ENCODE peak calls at places on chromosome 4, in nine cellular contexts. One of them, this sample, is unnamed.

GRCh38 chr4:179625391-179625790 is 2183.2 kb upstream of the AGA start:
- DNase-seq in A549: no peak
- DNase-seq in type B pancreatic cell: no peak
- DNase-seq in choroid plexus epithelial cell: peak
- DNase-seq in GM13977: no peak
- DNase-seq in Calu3: no peak
- DNase-seq in IMR-90: peak
- DNase-seq in cardiac fibroblast: peak
- DNase-seq in activated B cell treated with CpG ODN at 0.5 μM for 24 hours: no peak
- DNase-seq in this sample: no peak

GRCh38 chr4:183435803-183436202 is 8.6 kb upstream of the CDKN2AIP start:
- DNase-seq in A549: no peak
- DNase-seq in type B pancreatic cell: peak
- DNase-seq in choroid plexus epithelial cell: no peak
- DNase-seq in GM13977: no peak
- DNase-seq in Calu3: no peak
- DNase-seq in IMR-90: no peak
- DNase-seq in cardiac fibroblast: no peak
- DNase-seq in activated B cell treated with CpG ODN at 0.5 μM for 24 hours: no peak
- DNase-seq in this sample: no peak

GRCh38 chr4:149056615-149057014 is 614.4 kb upstream of the NR3C2 start:
- DNase-seq in A549: no peak
- DNase-seq in type B pancreatic cell: no peak
- DNase-seq in choroid plexus epithelial cell: no peak
- DNase-seq in GM13977: no peak
- DNase-seq in Calu3: no peak
- DNase-seq in IMR-90: no peak
- DNase-seq in cardiac fibroblast: no peak
- DNase-seq in activated B cell treated with CpG ODN at 0.5 μM for 24 hours: no peak
- DNase-seq in this sample: no peak

GRCh38 chr4:113921089-113921842 is 58.2 kb downstream of the ARSJ start:
- DNase-seq in A549: no peak
- DNase-seq in type B pancreatic cell: no peak
- DNase-seq in choroid plexus epithelial cell: peak
- DNase-seq in GM13977: no peak
- DNase-seq in Calu3: no peak
- DNase-seq in IMR-90: peak
- DNase-seq in cardiac fibroblast: no peak
- DNase-seq in activated B cell treated with CpG ODN at 0.5 μM for 24 hours: no peak
- DNase-seq in this sample: no peak

GRCh38 chr4:44446801-44447562 is 1.6 kb downstream of the KCTD8 start:
- DNase-seq in A549: no peak
- DNase-seq in type B pancreatic cell: peak
- DNase-seq in choroid plexus epithelial cell: no peak
- DNase-seq in GM13977: peak
- DNase-seq in Calu3: no peak
- DNase-seq in IMR-90: no peak
- DNase-seq in cardiac fibroblast: peak
- DNase-seq in activated B cell treated with CpG ODN at 0.5 μM for 24 hours: no peak
- DNase-seq in this sample: no peak

GRCh38 chr4:125266901-125267601 is 47.7 kb upstream of the FAT4 start:
- DNase-seq in A549: peak
- DNase-seq in type B pancreatic cell: no peak
- DNase-seq in choroid plexus epithelial cell: peak
- DNase-seq in GM13977: no peak
- DNase-seq in Calu3: no peak
- DNase-seq in IMR-90: peak
- DNase-seq in cardiac fibroblast: peak
- DNase-seq in activated B cell treated with CpG ODN at 0.5 μM for 24 hours: no peak
- DNase-seq in this sample: no peak

GRCh38 chr4:187558391-187558790 is 437.2 kb upstream of the ZFP42 start:
- DNase-seq in A549: no peak
- DNase-seq in type B pancreatic cell: no peak
- DNase-seq in choroid plexus epithelial cell: no peak
- DNase-seq in GM13977: no peak
- DNase-seq in Calu3: no peak
- DNase-seq in IMR-90: peak
- DNase-seq in cardiac fibroblast: no peak
- DNase-seq in activated B cell treated with CpG ODN at 0.5 μM for 24 hours: no peak
- DNase-seq in this sample: no peak

GRCh38 chr4:10118355-10119004 is 1.9 kb upstream of the WDR1 start:
- DNase-seq in A549: no peak
- DNase-seq in type B pancreatic cell: no peak
- DNase-seq in choroid plexus epithelial cell: no peak
- DNase-seq in GM13977: peak
- DNase-seq in Calu3: no peak
- DNase-seq in IMR-90: no peak
- DNase-seq in cardiac fibroblast: no peak
- DNase-seq in activated B cell treated with CpG ODN at 0.5 μM for 24 hours: no peak
- DNase-seq in this sample: no peak

GRCh38 chr4:3041192-3042142 is 32.9 kb downstream of the HTT-AS start:
- DNase-seq in A549: no peak
- DNase-seq in type B pancreatic cell: no peak
- DNase-seq in choroid plexus epithelial cell: peak
- DNase-seq in GM13977: no peak
- DNase-seq in Calu3: peak
- DNase-seq in IMR-90: peak
- DNase-seq in cardiac fibroblast: peak
- DNase-seq in activated B cell treated with CpG ODN at 0.5 μM for 24 hours: peak
- DNase-seq in this sample: no peak

GRCh38 chr4:3040447-3041191 is 33.7 kb downstream of the HTT-AS start:
- DNase-seq in A549: no peak
- DNase-seq in type B pancreatic cell: no peak
- DNase-seq in choroid plexus epithelial cell: no peak
- DNase-seq in GM13977: peak
- DNase-seq in Calu3: no peak
- DNase-seq in IMR-90: no peak
- DNase-seq in cardiac fibroblast: no peak
- DNase-seq in activated B cell treated with CpG ODN at 0.5 μM for 24 hours: no peak
- DNase-seq in this sample: no peak

GRCh38 chr4:3043272-3044020 is 30.9 kb downstream of the HTT-AS start:
- DNase-seq in A549: no peak
- DNase-seq in type B pancreatic cell: no peak
- DNase-seq in choroid plexus epithelial cell: no peak
- DNase-seq in GM13977: no peak
- DNase-seq in Calu3: no peak
- DNase-seq in IMR-90: no peak
- DNase-seq in cardiac fibroblast: no peak
- DNase-seq in activated B cell treated with CpG ODN at 0.5 μM for 24 hours: no peak
- DNase-seq in this sample: no peak

GRCh38 chr4:3039706-3040366 is 34.5 kb downstream of the HTT-AS start:
- DNase-seq in A549: no peak
- DNase-seq in type B pancreatic cell: no peak
- DNase-seq in choroid plexus epithelial cell: no peak
- DNase-seq in GM13977: no peak
- DNase-seq in Calu3: no peak
- DNase-seq in IMR-90: no peak
- DNase-seq in cardiac fibroblast: no peak
- DNase-seq in activated B cell treated with CpG ODN at 0.5 μM for 24 hours: no peak
- DNase-seq in this sample: no peak

DNA sequence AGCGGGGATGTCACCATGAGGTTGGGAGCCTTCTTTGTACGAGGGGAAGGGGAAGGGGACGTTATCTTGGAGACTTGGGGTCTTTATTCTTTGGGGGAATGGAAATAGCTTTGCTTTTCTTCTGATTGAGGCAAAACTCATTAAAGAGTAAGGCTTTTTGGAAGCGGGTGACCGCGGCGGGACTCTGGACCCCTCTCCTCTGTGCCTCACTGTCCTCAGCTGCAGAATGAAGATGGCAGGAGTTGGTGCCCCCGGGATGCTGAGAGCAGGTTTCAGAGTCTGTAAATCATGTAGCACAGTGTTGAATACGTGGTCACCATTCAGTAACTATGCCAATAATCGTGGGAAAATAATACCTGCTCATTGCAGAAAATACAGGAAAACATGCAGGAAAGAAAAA is 32.1 kb downstream of the HTT-AS start:
- DNase-seq in A549: no peak
- DNase-seq in type B pancreatic cell: no peak
- DNase-seq in choroid plexus epithelial cell: no peak
- DNase-seq in GM13977: no peak
- DNase-seq in Calu3: no peak
- DNase-seq in IMR-90: no peak
- DNase-seq in cardiac fibroblast: no peak
- DNase-seq in activated B cell treated with CpG ODN at 0.5 μM for 24 hours: no peak
- DNase-seq in this sample: no peak
- TF ChIP-seq CTCF in A549: no peak
- TF ChIP-seq CTCF in type B pancreatic cell: no peak
- TF ChIP-seq CTCF in choroid plexus epithelial cell: no peak
- TF ChIP-seq CTCF in GM13977: no peak
- TF ChIP-seq CTCF in Calu3: no peak
- TF ChIP-seq CTCF in IMR-90: no peak
- TF ChIP-seq CTCF in cardiac fibroblast: no peak
- TF ChIP-seq CTCF in activated B cell treated with CpG ODN at 0.5 μM for 24 hours: no peak
- TF ChIP-seq CTCF in this sample: no peak

GRCh38 chr4:145045180-145045579 is 52.8 kb downstream of the ANAPC10 start:
- DNase-seq in A549: no peak
- DNase-seq in type B pancreatic cell: no peak
- DNase-seq in choroid plexus epithelial cell: no peak
- DNase-seq in GM13977: no peak
- DNase-seq in Calu3: no peak
- DNase-seq in IMR-90: no peak
- DNase-seq in cardiac fibroblast: no peak
- DNase-seq in activated B cell treated with CpG ODN at 0.5 μM for 24 hours: no peak
- DNase-seq in this sample: no peak

GRCh38 chr4:145044341-145044740 is 53.7 kb downstream of the ANAPC10 start:
- DNase-seq in A549: no peak
- DNase-seq in type B pancreatic cell: no peak
- DNase-seq in choroid plexus epithelial cell: peak
- DNase-seq in GM13977: no peak
- DNase-seq in Calu3: no peak
- DNase-seq in IMR-90: peak
- DNase-seq in cardiac fibroblast: no peak
- DNase-seq in activated B cell treated with CpG ODN at 0.5 μM for 24 hours: no peak
- DNase-seq in this sample: no peak

GRCh38 chr4:145047151-145047550 is 50.8 kb downstream of the ANAPC10 start:
- DNase-seq in A549: no peak
- DNase-seq in type B pancreatic cell: no peak
- DNase-seq in choroid plexus epithelial cell: peak
- DNase-seq in GM13977: no peak
- DNase-seq in Calu3: no peak
- DNase-seq in IMR-90: no peak
- DNase-seq in cardiac fibroblast: no peak
- DNase-seq in activated B cell treated with CpG ODN at 0.5 μM for 24 hours: no peak
- DNase-seq in this sample: no peak

GRCh38 chr4:145048817-145049216 is 49.2 kb downstream of the ANAPC10 start:
- DNase-seq in A549: no peak
- DNase-seq in type B pancreatic cell: no peak
- DNase-seq in choroid plexus epithelial cell: no peak
- DNase-seq in GM13977: no peak
- DNase-seq in Calu3: no peak
- DNase-seq in IMR-90: no peak
- DNase-seq in cardiac fibroblast: no peak
- DNase-seq in activated B cell treated with CpG ODN at 0.5 μM for 24 hours: no peak
- DNase-seq in this sample: no peak

DNA sequence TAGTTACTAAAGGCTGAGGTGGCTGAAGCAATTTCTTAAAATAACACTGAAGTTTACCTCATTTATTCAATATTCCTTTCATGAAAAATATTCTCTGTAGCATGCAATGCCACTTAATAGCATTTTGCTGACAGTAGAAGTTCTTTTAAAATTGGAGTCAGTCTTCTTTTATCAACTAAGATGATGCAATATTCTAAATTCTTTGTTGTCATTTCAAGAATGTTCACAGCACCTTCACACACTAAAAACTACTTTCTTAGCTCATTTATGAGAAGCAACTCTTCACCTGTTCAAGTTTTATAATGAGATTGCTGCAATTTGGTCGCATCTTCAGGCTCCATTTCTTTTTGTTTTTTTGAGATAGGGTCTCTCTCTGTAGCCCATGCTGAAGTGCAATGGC is 48.8 kb downstream of the ANAPC10 start:
- DNase-seq in A549: no peak
- DNase-seq in type B pancreatic cell: no peak
- DNase-seq in choroid plexus epithelial cell: no peak
- DNase-seq in GM13977: no peak
- DNase-seq in Calu3: no peak
- DNase-seq in IMR-90: no peak
- DNase-seq in cardiac fibroblast: no peak
- DNase-seq in activated B cell treated with CpG ODN at 0.5 μM for 24 hours: no peak
- DNase-seq in this sample: no peak
- TF ChIP-seq CTCF in A549: no peak
- TF ChIP-seq CTCF in type B pancreatic cell: no peak
- TF ChIP-seq CTCF in choroid plexus epithelial cell: no peak
- TF ChIP-seq CTCF in GM13977: no peak
- TF ChIP-seq CTCF in Calu3: no peak
- TF ChIP-seq CTCF in IMR-90: no peak
- TF ChIP-seq CTCF in cardiac fibroblast: no peak
- TF ChIP-seq CTCF in activated B cell treated with CpG ODN at 0.5 μM for 24 hours: no peak
- TF ChIP-seq CTCF in this sample: no peak

GRCh38 chr4:77040856-77041576 is 34.8 kb downstream of the CCNI start:
- DNase-seq in A549: no peak
- DNase-seq in type B pancreatic cell: no peak
- DNase-seq in choroid plexus epithelial cell: peak
- DNase-seq in GM13977: no peak
- DNase-seq in Calu3: no peak
- DNase-seq in IMR-90: peak
- DNase-seq in cardiac fibroblast: no peak
- DNase-seq in activated B cell treated with CpG ODN at 0.5 μM for 24 hours: no peak
- DNase-seq in this sample: no peak

GRCh38 chr4:77044458-77045124 is 31.2 kb downstream of the CCNI start:
- DNase-seq in A549: peak
- DNase-seq in type B pancreatic cell: no peak
- DNase-seq in choroid plexus epithelial cell: peak
- DNase-seq in GM13977: peak
- DNase-seq in Calu3: no peak
- DNase-seq in IMR-90: peak
- DNase-seq in cardiac fibroblast: peak
- DNase-seq in activated B cell treated with CpG ODN at 0.5 μM for 24 hours: no peak
- DNase-seq in this sample: no peak

GRCh38 chr4:77043507-77044131 is 32.2 kb downstream of the CCNI start:
- DNase-seq in A549: no peak
- DNase-seq in type B pancreatic cell: no peak
- DNase-seq in choroid plexus epithelial cell: peak
- DNase-seq in GM13977: no peak
- DNase-seq in Calu3: no peak
- DNase-seq in IMR-90: peak
- DNase-seq in cardiac fibroblast: peak
- DNase-seq in activated B cell treated with CpG ODN at 0.5 μM for 24 hours: no peak
- DNase-seq in this sample: no peak

GRCh38 chr4:77047037-77047436 is 28.8 kb downstream of the CCNI start:
- DNase-seq in A549: no peak
- DNase-seq in type B pancreatic cell: no peak
- DNase-seq in choroid plexus epithelial cell: peak
- DNase-seq in GM13977: no peak
- DNase-seq in Calu3: no peak
- DNase-seq in IMR-90: peak
- DNase-seq in cardiac fibroblast: peak
- DNase-seq in activated B cell treated with CpG ODN at 0.5 μM for 24 hours: no peak
- DNase-seq in this sample: no peak

DNA sequence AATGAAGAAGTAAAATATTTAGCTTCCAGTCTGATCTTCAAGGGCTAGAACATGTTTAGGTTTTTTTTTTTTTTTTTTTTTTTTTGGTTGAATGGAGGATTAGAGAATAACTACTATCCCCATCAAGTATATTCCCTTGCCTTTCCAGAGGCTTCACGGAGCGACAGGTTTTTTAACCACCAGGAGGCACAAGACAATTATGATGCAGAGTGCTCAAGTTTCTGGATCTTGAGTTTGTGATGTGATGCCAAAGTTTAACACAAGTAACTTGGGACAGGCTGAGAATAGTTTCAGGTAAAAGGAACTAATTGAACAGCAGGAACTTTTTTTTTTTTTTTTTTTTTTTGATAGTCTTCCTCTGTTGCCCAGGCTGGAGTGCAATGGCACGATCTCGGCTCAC is 30.3 kb downstream of the CCNI start:
- DNase-seq in A549: peak
- DNase-seq in type B pancreatic cell: no peak
- DNase-seq in choroid plexus epithelial cell: peak
- DNase-seq in GM13977: no peak
- DNase-seq in Calu3: no peak
- DNase-seq in IMR-90: peak
- DNase-seq in cardiac fibroblast: peak
- DNase-seq in activated B cell treated with CpG ODN at 0.5 μM for 24 hours: no peak
- DNase-seq in this sample: no peak
- TF ChIP-seq CTCF in A549: no peak
- TF ChIP-seq CTCF in type B pancreatic cell: peak
- TF ChIP-seq CTCF in choroid plexus epithelial cell: peak
- TF ChIP-seq CTCF in GM13977: peak
- TF ChIP-seq CTCF in Calu3: no peak
- TF ChIP-seq CTCF in IMR-90: peak
- TF ChIP-seq CTCF in cardiac fibroblast: peak
- TF ChIP-seq CTCF in activated B cell treated with CpG ODN at 0.5 μM for 24 hours: no peak
- TF ChIP-seq CTCF in this sample: no peak

GRCh38 chr4:55169352-55169959 is 44.1 kb upstream of the KDR start:
- DNase-seq in A549: peak
- DNase-seq in type B pancreatic cell: no peak
- DNase-seq in choroid plexus epithelial cell: peak
- DNase-seq in GM13977: no peak
- DNase-seq in Calu3: peak
- DNase-seq in IMR-90: peak
- DNase-seq in cardiac fibroblast: peak
- DNase-seq in activated B cell treated with CpG ODN at 0.5 μM for 24 hours: no peak
- DNase-seq in this sample: no peak
- TF ChIP-seq CTCF in A549: no peak
- TF ChIP-seq CTCF in type B pancreatic cell: no peak
- TF ChIP-seq CTCF in choroid plexus epithelial cell: no peak
- TF ChIP-seq CTCF in GM13977: no peak
- TF ChIP-seq CTCF in Calu3: no peak
- TF ChIP-seq CTCF in IMR-90: no peak
- TF ChIP-seq CTCF in cardiac fibroblast: no peak
- TF ChIP-seq CTCF in activated B cell treated with CpG ODN at 0.5 μM for 24 hours: no peak
- TF ChIP-seq CTCF in this sample: no peak